ENCODE peak calls at places on chromosomes 13 and 19, in five cellular contexts. One of them, this sample, is unnamed.

GRCh38 chr19:10864538-10864899 is 6.8 kb upstream of the CARM1 start:
- DNase-seq in fibroblast of lung: peak; percentile 57
- DNase-seq in mammary epithelial cell: peak; percentile 47
- DNase-seq in GM13977: peak; percentile 82
- DNase-seq in HFFc6: peak; percentile 66
- DNase-seq in this sample: peak; percentile 87

GRCh38 chr13:23579886-23580706 is 9.9 kb downstream of the TNFRSF19 start:
- DNase-seq in fibroblast of lung: no peak
- DNase-seq in mammary epithelial cell: no peak
- DNase-seq in GM13977: no peak
- DNase-seq in HFFc6: no peak
- DNase-seq in this sample: no peak

GRCh38 chr13:78020861-78021260 is 102.2 kb upstream of the EDNRB start:
- DNase-seq in fibroblast of lung: no peak
- DNase-seq in mammary epithelial cell: no peak
- DNase-seq in GM13977: no peak
- DNase-seq in HFFc6: no peak
- DNase-seq in this sample: no peak

GRCh38 chr19:42480335-42481095 is 37.8 kb upstream of the CXCL17 start:
- DNase-seq in fibroblast of lung: peak; percentile 13
- DNase-seq in mammary epithelial cell: no peak
- DNase-seq in GM13977: no peak
- DNase-seq in HFFc6: peak; percentile 36
- DNase-seq in this sample: no peak

GRCh38 chr19:12670159-12670928 is 3.7 kb downstream of the WDR83 start:
- DNase-seq in fibroblast of lung: no peak
- DNase-seq in mammary epithelial cell: no peak
- DNase-seq in GM13977: no peak
- DNase-seq in HFFc6: no peak
- DNase-seq in this sample: no peak

GRCh38 chr13:39273953-39274352 is 235.7 kb downstream of the NHLRC3 start:
- DNase-seq in fibroblast of lung: peak; percentile 14
- DNase-seq in mammary epithelial cell: no peak
- DNase-seq in GM13977: no peak
- DNase-seq in HFFc6: no peak
- DNase-seq in this sample: peak; percentile 13

GRCh38 chr19:30459859-30460258 is 87.7 kb downstream of the ZNF536 start:
- DNase-seq in fibroblast of lung: no peak
- DNase-seq in mammary epithelial cell: no peak
- DNase-seq in GM13977: no peak
- DNase-seq in HFFc6: no peak
- DNase-seq in this sample: no peak

GRCh38 chr13:46354143-46355087 is 32.6 kb downstream of the RUBCNL start:
- DNase-seq in fibroblast of lung: peak; percentile 97
- DNase-seq in mammary epithelial cell: peak; percentile 95
- DNase-seq in GM13977: peak; percentile 19
- DNase-seq in HFFc6: peak; percentile 94
- DNase-seq in this sample: peak; percentile 33

GRCh38 chr13:92717857-92718256 is 508.8 kb upstream of the GPC6 start:
- DNase-seq in fibroblast of lung: no peak
- DNase-seq in mammary epithelial cell: no peak
- DNase-seq in GM13977: no peak
- DNase-seq in HFFc6: no peak
- DNase-seq in this sample: no peak

GRCh38 chr13:30113983-30114491 is 193.3 kb downstream of the KATNAL1 start:
- DNase-seq in fibroblast of lung: no peak
- DNase-seq in mammary epithelial cell: no peak
- DNase-seq in GM13977: no peak
- DNase-seq in HFFc6: no peak
- DNase-seq in this sample: no peak

GRCh38 chr13:30116379-30116778 is 191.0 kb downstream of the KATNAL1 start:
- DNase-seq in fibroblast of lung: no peak
- DNase-seq in mammary epithelial cell: no peak
- DNase-seq in GM13977: no peak
- DNase-seq in HFFc6: no peak
- DNase-seq in this sample: no peak

GRCh38 chr13:30114586-30115256 is 192.6 kb downstream of the KATNAL1 start:
- DNase-seq in fibroblast of lung: peak; percentile 77
- DNase-seq in mammary epithelial cell: peak; percentile 82
- DNase-seq in GM13977: peak; percentile 90
- DNase-seq in HFFc6: peak; percentile 71
- DNase-seq in this sample: peak; percentile 89

GRCh38 chr13:30113531-30113930 is 193.8 kb downstream of the KATNAL1 start:
- DNase-seq in fibroblast of lung: no peak
- DNase-seq in mammary epithelial cell: no peak
- DNase-seq in GM13977: no peak
- DNase-seq in HFFc6: no peak
- DNase-seq in this sample: no peak

GRCh38 chr13:30115257-30115600 is 192.1 kb downstream of the KATNAL1 start:
- DNase-seq in fibroblast of lung: no peak
- DNase-seq in mammary epithelial cell: no peak
- DNase-seq in GM13977: no peak
- DNase-seq in HFFc6: no peak
- DNase-seq in this sample: no peak
- TF ChIP-seq CTCF in fibroblast of lung: no peak
- TF ChIP-seq CTCF in mammary epithelial cell: no peak
- TF ChIP-seq CTCF in GM13977: no peak
- TF ChIP-seq CTCF in HFFc6: peak; percentile 46
- TF ChIP-seq CTCF in this sample: no peak

DNA sequence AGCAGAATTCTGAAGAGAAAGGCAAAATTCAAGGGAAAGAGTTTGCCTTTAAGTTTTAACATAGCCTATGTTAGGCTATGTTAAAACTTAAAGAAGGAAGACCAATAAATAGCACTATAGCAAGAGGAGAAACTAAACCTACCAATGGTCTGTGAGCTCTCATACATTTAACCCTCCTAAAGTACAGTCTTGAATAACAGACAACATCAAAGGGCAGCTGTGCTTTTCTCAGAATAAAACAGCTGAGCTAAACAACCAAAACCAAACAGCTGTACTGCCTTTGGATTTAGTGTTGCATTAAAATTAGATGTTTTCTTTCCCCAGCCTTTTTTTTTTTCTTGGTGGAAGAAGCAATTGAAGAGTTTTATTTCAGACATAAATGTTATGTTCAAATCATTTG is 34.0 kb downstream of the KLF5 start:
- DNase-seq in fibroblast of lung: no peak
- DNase-seq in mammary epithelial cell: no peak
- DNase-seq in GM13977: no peak
- DNase-seq in HFFc6: no peak
- DNase-seq in this sample: no peak
- TF ChIP-seq CTCF in fibroblast of lung: no peak
- TF ChIP-seq CTCF in mammary epithelial cell: no peak
- TF ChIP-seq CTCF in GM13977: no peak
- TF ChIP-seq CTCF in HFFc6: no peak
- TF ChIP-seq CTCF in this sample: no peak

GRCh38 chr19:55058781-55059610 is 4.0 kb downstream of the RDH13 start:
- DNase-seq in fibroblast of lung: no peak
- DNase-seq in mammary epithelial cell: no peak
- DNase-seq in GM13977: no peak
- DNase-seq in HFFc6: no peak
- DNase-seq in this sample: no peak
- TF ChIP-seq CTCF in fibroblast of lung: no peak
- TF ChIP-seq CTCF in mammary epithelial cell: no peak
- TF ChIP-seq CTCF in GM13977: peak; percentile 14
- TF ChIP-seq CTCF in HFFc6: no peak
- TF ChIP-seq CTCF in this sample: no peak

DNA sequence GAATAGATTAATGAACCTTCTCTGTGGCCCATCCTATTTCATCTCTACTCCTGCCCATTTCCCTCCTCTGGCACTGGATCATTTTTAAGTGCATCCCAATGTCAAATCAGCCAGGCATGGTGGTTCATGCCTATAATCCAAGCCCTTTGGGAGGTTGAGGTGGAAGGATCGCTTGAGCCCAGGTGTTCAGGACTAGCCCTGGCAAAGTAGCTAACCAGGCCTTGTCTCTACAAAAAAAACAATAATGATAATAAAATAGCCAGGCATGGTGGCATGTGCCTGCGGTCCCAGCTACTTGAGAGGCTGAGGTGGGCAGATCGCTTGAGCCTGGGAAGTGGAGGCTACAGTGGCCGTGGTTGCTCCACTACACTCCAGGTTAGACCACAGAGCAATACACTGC is 517.0 kb downstream of the MYO16 start:
- DNase-seq in fibroblast of lung: no peak
- DNase-seq in mammary epithelial cell: no peak
- DNase-seq in GM13977: no peak
- DNase-seq in HFFc6: no peak
- DNase-seq in this sample: no peak
- TF ChIP-seq CTCF in fibroblast of lung: no peak
- TF ChIP-seq CTCF in mammary epithelial cell: no peak
- TF ChIP-seq CTCF in GM13977: no peak
- TF ChIP-seq CTCF in HFFc6: no peak
- TF ChIP-seq CTCF in this sample: no peak

GRCh38 chr19:5624154-5624663 is 1.3 kb downstream of the SAFB start:
- DNase-seq in fibroblast of lung: peak; percentile 43
- DNase-seq in mammary epithelial cell: no peak
- DNase-seq in GM13977: no peak
- DNase-seq in HFFc6: peak; percentile 32
- DNase-seq in this sample: no peak

GRCh38 chr19:5621311-5621944 is 1.1 kb downstream of the SAFB2 start:
- DNase-seq in fibroblast of lung: no peak
- DNase-seq in mammary epithelial cell: no peak
- DNase-seq in GM13977: no peak
- DNase-seq in HFFc6: no peak
- DNase-seq in this sample: no peak

GRCh38 chr19:5621945-5622464 is 571 bp downstream of the SAFB2 start:
- DNase-seq in fibroblast of lung: no peak
- DNase-seq in mammary epithelial cell: no peak
- DNase-seq in GM13977: no peak
- DNase-seq in HFFc6: no peak
- DNase-seq in this sample: no peak

GRCh38 chr19:5623397-5624153 is 692 bp downstream of the SAFB start:
- DNase-seq in fibroblast of lung: no peak
- DNase-seq in mammary epithelial cell: no peak
- DNase-seq in GM13977: no peak
- DNase-seq in HFFc6: no peak
- DNase-seq in this sample: no peak

GRCh38 chr19:5622465-5623396 is at the start of the genes SAFB and SAFB2:
- DNase-seq in fibroblast of lung: peak; percentile 99
- DNase-seq in mammary epithelial cell: peak; percentile 99
- DNase-seq in GM13977: peak; percentile 99
- DNase-seq in HFFc6: peak; percentile 99
- DNase-seq in this sample: peak; percentile 99
- TF ChIP-seq CTCF in fibroblast of lung: no peak
- TF ChIP-seq CTCF in mammary epithelial cell: no peak
- TF ChIP-seq CTCF in GM13977: no peak
- TF ChIP-seq CTCF in HFFc6: no peak
- TF ChIP-seq CTCF in this sample: no peak

This sample was measured in GM13976.